ENCODE peak calls at places on chromosomes 12 and 14, in eight cellular contexts. One of them, this sample, is unnamed.

GRCh38 chr14:104749958-104750529 is 2.9 kb upstream of the SIVA1 start:
- DNase-seq in GM23338: no peak
- DNase-seq in GM20000: no peak
- DNase-seq in left ventricle myocardium inferior: no peak
- DNase-seq in ovary: no peak
- DNase-seq in heart right ventricle: no peak
- DNase-seq in ascending aorta: no peak
- DNase-seq in WTC11: no peak
- DNase-seq in this sample: no peak

GRCh38 chr12:78697817-78698415 is 166.7 kb upstream of the SYT1 start:
- DNase-seq in GM23338: no peak
- DNase-seq in GM20000: no peak
- DNase-seq in left ventricle myocardium inferior: no peak
- DNase-seq in ovary: no peak
- DNase-seq in heart right ventricle: no peak
- DNase-seq in ascending aorta: no peak
- DNase-seq in WTC11: no peak
- DNase-seq in this sample: no peak

GRCh38 chr12:105930612-105931011 is 208.1 kb downstream of the NUAK1 start:
- DNase-seq in GM23338: peak
- DNase-seq in GM20000: no peak
- DNase-seq in left ventricle myocardium inferior: no peak
- DNase-seq in ovary: no peak
- DNase-seq in heart right ventricle: no peak
- DNase-seq in ascending aorta: no peak
- DNase-seq in WTC11: no peak
- DNase-seq in this sample: no peak

GRCh38 chr12:115335048-115335447 is 651.1 kb upstream of the TBX3 start:
- DNase-seq in GM23338: no peak
- DNase-seq in GM20000: no peak
- DNase-seq in left ventricle myocardium inferior: peak
- DNase-seq in ovary: no peak
- DNase-seq in heart right ventricle: peak
- DNase-seq in ascending aorta: no peak
- DNase-seq in WTC11: no peak
- DNase-seq in this sample: no peak

GRCh38 chr12:126708492-126708896 is 1558.5 kb upstream of the TMEM132C start:
- DNase-seq in GM23338: no peak
- DNase-seq in GM20000: no peak
- DNase-seq in left ventricle myocardium inferior: no peak
- DNase-seq in ovary: no peak
- DNase-seq in heart right ventricle: no peak
- DNase-seq in ascending aorta: no peak
- DNase-seq in WTC11: no peak
- DNase-seq in this sample: no peak

GRCh38 chr12:121831571-121832235 is 27.0 kb downstream of the HPD start:
- DNase-seq in GM23338: no peak
- DNase-seq in GM20000: no peak
- DNase-seq in left ventricle myocardium inferior: no peak
- DNase-seq in ovary: no peak
- DNase-seq in heart right ventricle: no peak
- DNase-seq in ascending aorta: no peak
- DNase-seq in WTC11: no peak
- DNase-seq in this sample: no peak

GRCh38 chr14:100671386-100671901 is 55.2 kb upstream of the DLK1 start:
- DNase-seq in GM23338: no peak
- DNase-seq in GM20000: no peak
- DNase-seq in left ventricle myocardium inferior: no peak
- DNase-seq in ovary: no peak
- DNase-seq in heart right ventricle: no peak
- DNase-seq in ascending aorta: no peak
- DNase-seq in WTC11: no peak
- DNase-seq in this sample: no peak

GRCh38 chr12:51391047-51391837 is at the start of gene GALNT6:
- DNase-seq in GM23338: peak
- DNase-seq in GM20000: peak
- DNase-seq in left ventricle myocardium inferior: no peak
- DNase-seq in ovary: no peak
- DNase-seq in heart right ventricle: peak
- DNase-seq in ascending aorta: no peak
- DNase-seq in WTC11: peak
- DNase-seq in this sample: peak

GRCh38 chr12:15404485-15404884 is 82.2 kb downstream of the PTPRO start:
- DNase-seq in GM23338: no peak
- DNase-seq in GM20000: no peak
- DNase-seq in left ventricle myocardium inferior: no peak
- DNase-seq in ovary: no peak
- DNase-seq in heart right ventricle: no peak
- DNase-seq in ascending aorta: no peak
- DNase-seq in WTC11: no peak
- DNase-seq in this sample: no peak

GRCh38 chr12:111788178-111788654 is 21.5 kb downstream of the ALDH2 start:
- DNase-seq in GM23338: peak
- DNase-seq in GM20000: peak
- DNase-seq in left ventricle myocardium inferior: peak
- DNase-seq in ovary: no peak
- DNase-seq in heart right ventricle: peak
- DNase-seq in ascending aorta: no peak
- DNase-seq in WTC11: peak
- DNase-seq in this sample: no peak

GRCh38 chr14:52729585-52729924 is 411 bp upstream of the STYX start:
- DNase-seq in GM23338: no peak
- DNase-seq in GM20000: no peak
- DNase-seq in left ventricle myocardium inferior: no peak
- DNase-seq in ovary: no peak
- DNase-seq in heart right ventricle: no peak
- DNase-seq in ascending aorta: no peak
- DNase-seq in WTC11: no peak
- DNase-seq in this sample: no peak

GRCh38 chr14:79395061-79395460 is 816.2 kb downstream of the DIO2 start:
- DNase-seq in GM23338: no peak
- DNase-seq in GM20000: no peak
- DNase-seq in left ventricle myocardium inferior: no peak
- DNase-seq in ovary: no peak
- DNase-seq in heart right ventricle: no peak
- DNase-seq in ascending aorta: no peak
- DNase-seq in WTC11: no peak
- DNase-seq in this sample: no peak

GRCh38 chr12:5085896-5086295 is 42.2 kb downstream of the KCNA5 start:
- DNase-seq in GM23338: no peak
- DNase-seq in GM20000: no peak
- DNase-seq in left ventricle myocardium inferior: no peak
- DNase-seq in ovary: no peak
- DNase-seq in heart right ventricle: no peak
- DNase-seq in ascending aorta: no peak
- DNase-seq in WTC11: no peak
- DNase-seq in this sample: no peak

GRCh38 chr12:46024099-46024498 is 33.7 kb upstream of the SCAF11 start:
- DNase-seq in GM23338: no peak
- DNase-seq in GM20000: no peak
- DNase-seq in left ventricle myocardium inferior: no peak
- DNase-seq in ovary: no peak
- DNase-seq in heart right ventricle: no peak
- DNase-seq in ascending aorta: no peak
- DNase-seq in WTC11: no peak
- DNase-seq in this sample: no peak

GRCh38 chr12:79690156-79690605 is 583 bp downstream of the PAWR start:
- DNase-seq in GM23338: peak
- DNase-seq in GM20000: no peak
- DNase-seq in left ventricle myocardium inferior: no peak
- DNase-seq in ovary: peak
- DNase-seq in heart right ventricle: no peak
- DNase-seq in ascending aorta: no peak
- DNase-seq in WTC11: peak
- DNase-seq in this sample: peak

GRCh38 chr12:116346751-116347150 is 69.3 kb upstream of the MED13L start:
- DNase-seq in GM23338: no peak
- DNase-seq in GM20000: no peak
- DNase-seq in left ventricle myocardium inferior: no peak
- DNase-seq in ovary: peak
- DNase-seq in heart right ventricle: no peak
- DNase-seq in ascending aorta: no peak
- DNase-seq in WTC11: no peak
- DNase-seq in this sample: no peak

GRCh38 chr12:90029317-90029716 is 320.7 kb upstream of the ATP2B1 start:
- DNase-seq in GM23338: no peak
- DNase-seq in GM20000: no peak
- DNase-seq in left ventricle myocardium inferior: no peak
- DNase-seq in ovary: no peak
- DNase-seq in heart right ventricle: no peak
- DNase-seq in ascending aorta: no peak
- DNase-seq in WTC11: no peak
- DNase-seq in this sample: no peak

GRCh38 chr12:1509703-1510395 is 84.5 kb downstream of the FBXL14 start:
- DNase-seq in GM23338: no peak
- DNase-seq in GM20000: no peak
- DNase-seq in left ventricle myocardium inferior: no peak
- DNase-seq in ovary: no peak
- DNase-seq in heart right ventricle: no peak
- DNase-seq in ascending aorta: no peak
- DNase-seq in WTC11: no peak
- DNase-seq in this sample: no peak

GRCh38 chr14:32366256-32366655 is 37.2 kb downstream of the AKAP6 start:
- DNase-seq in GM23338: peak
- DNase-seq in GM20000: no peak
- DNase-seq in left ventricle myocardium inferior: no peak
- DNase-seq in ovary: no peak
- DNase-seq in heart right ventricle: no peak
- DNase-seq in ascending aorta: no peak
- DNase-seq in WTC11: no peak
- DNase-seq in this sample: no peak

GRCh38 chr12:100826323-100826722 is 31.7 kb downstream of the ANO4 start:
- DNase-seq in GM23338: peak
- DNase-seq in GM20000: peak
- DNase-seq in left ventricle myocardium inferior: peak
- DNase-seq in ovary: peak
- DNase-seq in heart right ventricle: peak
- DNase-seq in ascending aorta: no peak
- DNase-seq in WTC11: peak
- DNase-seq in this sample: peak

GRCh38 chr14:94663965-94664704 is 51.9 kb downstream of the SERPINA3 start:
- DNase-seq in GM23338: no peak
- DNase-seq in GM20000: no peak
- DNase-seq in left ventricle myocardium inferior: no peak
- DNase-seq in ovary: no peak
- DNase-seq in heart right ventricle: no peak
- DNase-seq in ascending aorta: no peak
- DNase-seq in WTC11: no peak
- DNase-seq in this sample: no peak

GRCh38 chr12:102031852-102032251 is 29.9 kb downstream of the WASHC3 start:
- DNase-seq in GM23338: no peak
- DNase-seq in GM20000: no peak
- DNase-seq in left ventricle myocardium inferior: no peak
- DNase-seq in ovary: no peak
- DNase-seq in heart right ventricle: no peak
- DNase-seq in ascending aorta: no peak
- DNase-seq in WTC11: no peak
- DNase-seq in this sample: no peak

GRCh38 chr14:36217027-36217426 is 40.5 kb upstream of the PTCSC3 start:
- DNase-seq in GM23338: no peak
- DNase-seq in GM20000: no peak
- DNase-seq in left ventricle myocardium inferior: no peak
- DNase-seq in ovary: no peak
- DNase-seq in heart right ventricle: no peak
- DNase-seq in ascending aorta: no peak
- DNase-seq in WTC11: no peak
- DNase-seq in this sample: no peak

DNA sequence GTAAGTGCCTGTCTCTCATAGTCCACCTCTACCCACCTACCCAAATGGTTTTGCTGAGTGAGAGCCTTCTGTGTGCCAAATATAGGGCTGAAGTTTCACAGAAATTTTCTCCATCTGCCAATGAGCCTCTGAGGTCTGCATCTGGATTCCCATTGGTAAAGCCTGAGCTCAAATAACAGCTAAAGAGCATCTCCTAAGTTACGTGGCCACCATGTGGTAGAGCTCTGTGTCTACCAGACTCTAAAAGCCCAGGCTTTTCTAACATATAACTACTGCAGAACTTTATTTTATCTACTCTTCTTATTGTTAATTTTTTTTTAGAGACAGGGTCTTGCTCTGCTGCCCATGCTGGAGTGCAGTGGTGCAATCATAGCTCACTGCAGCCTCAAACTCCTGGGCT is 16.0 kb downstream of the AMDHD1 start:
- DNase-seq in GM23338: peak
- DNase-seq in GM20000: no peak
- DNase-seq in left ventricle myocardium inferior: no peak
- DNase-seq in ovary: no peak
- DNase-seq in heart right ventricle: no peak
- DNase-seq in ascending aorta: no peak
- DNase-seq in WTC11: no peak
- DNase-seq in this sample: no peak
- TF ChIP-seq CTCF in GM23338: peak
- TF ChIP-seq CTCF in GM20000: no peak
- TF ChIP-seq CTCF in left ventricle myocardium inferior: peak
- TF ChIP-seq CTCF in ovary: no peak
- TF ChIP-seq CTCF in heart right ventricle: peak
- TF ChIP-seq CTCF in ascending aorta: no peak
- TF ChIP-seq CTCF in WTC11: no peak
- TF ChIP-seq CTCF in this sample: no peak

GRCh38 chr14:21867541-21867940 is 193.9 kb upstream of the OR4E1 start:
- DNase-seq in GM23338: no peak
- DNase-seq in GM20000: no peak
- DNase-seq in left ventricle myocardium inferior: no peak
- DNase-seq in ovary: no peak
- DNase-seq in heart right ventricle: no peak
- DNase-seq in ascending aorta: no peak
- DNase-seq in WTC11: no peak
- DNase-seq in this sample: no peak
- TF ChIP-seq CTCF in GM23338: no peak
- TF ChIP-seq CTCF in GM20000: no peak
- TF ChIP-seq CTCF in left ventricle myocardium inferior: no peak
- TF ChIP-seq CTCF in ovary: no peak
- TF ChIP-seq CTCF in heart right ventricle: no peak
- TF ChIP-seq CTCF in ascending aorta: no peak
- TF ChIP-seq CTCF in WTC11: no peak
- TF ChIP-seq CTCF in this sample: no peak

GRCh38 chr12:14384783-14385638 is 19.5 kb downstream of the ATF7IP start:
- DNase-seq in GM23338: peak
- DNase-seq in GM20000: peak
- DNase-seq in left ventricle myocardium inferior: no peak
- DNase-seq in ovary: peak
- DNase-seq in heart right ventricle: no peak
- DNase-seq in ascending aorta: no peak
- DNase-seq in WTC11: peak
- DNase-seq in this sample: peak
- TF ChIP-seq CTCF in GM23338: no peak
- TF ChIP-seq CTCF in GM20000: no peak
- TF ChIP-seq CTCF in left ventricle myocardium inferior: no peak
- TF ChIP-seq CTCF in ovary: no peak
- TF ChIP-seq CTCF in heart right ventricle: no peak
- TF ChIP-seq CTCF in ascending aorta: no peak
- TF ChIP-seq CTCF in WTC11: no peak
- TF ChIP-seq CTCF in this sample: no peak

DNA sequence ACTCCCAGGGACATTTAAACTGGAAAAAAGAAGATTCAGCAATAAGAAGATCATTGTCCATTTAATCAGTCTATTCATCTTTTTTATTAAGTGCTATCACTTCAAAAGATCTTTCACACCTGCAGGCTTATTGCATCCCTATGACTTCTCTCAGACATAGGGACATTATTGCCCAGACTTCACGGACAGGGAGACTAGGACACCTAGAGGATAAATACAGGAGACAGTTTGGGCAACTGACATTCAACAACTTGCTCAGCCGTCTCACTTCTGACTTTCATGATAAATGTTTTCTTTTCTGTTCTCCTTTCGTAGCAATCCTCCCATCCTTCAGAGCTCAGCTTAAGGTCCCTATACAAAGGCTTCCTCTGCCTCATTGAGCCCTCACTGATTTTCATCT is 84.3 kb downstream of the TMEM30B start:
- DNase-seq in GM23338: no peak
- DNase-seq in GM20000: no peak
- DNase-seq in left ventricle myocardium inferior: no peak
- DNase-seq in ovary: no peak
- DNase-seq in heart right ventricle: no peak
- DNase-seq in ascending aorta: no peak
- DNase-seq in WTC11: no peak
- DNase-seq in this sample: no peak
- TF ChIP-seq CTCF in GM23338: peak
- TF ChIP-seq CTCF in GM20000: no peak
- TF ChIP-seq CTCF in left ventricle myocardium inferior: no peak
- TF ChIP-seq CTCF in ovary: no peak
- TF ChIP-seq CTCF in heart right ventricle: no peak
- TF ChIP-seq CTCF in ascending aorta: no peak
- TF ChIP-seq CTCF in WTC11: no peak
- TF ChIP-seq CTCF in this sample: no peak